ENCODE peak calls at places on chromosomes 1 and 21, in four cellular contexts. C, R, B and Z are unnamed samples.

GRCh38 chr1:67716800-67717199 is 31.8 kb downstream of the GADD45A start:
- DNase-seq in C (peak), R (peak), B (no peak), Z (peak)

GRCh38 chr1:14600405-14601150 is 2.1 kb downstream of the KAZN start:
- DNase-seq in C (no peak), R (no peak), B (no peak), Z (no peak)

GRCh38 chr1:113519561-113519960 is 129.2 kb downstream of the MAGI3 start:
- DNase-seq in C (peak), R (peak), B (no peak), Z (no peak)

GRCh38 chr1:119045091-119045746 is 57.1 kb upstream of the TBX15 start:
- DNase-seq in C (no peak), R (no peak), B (no peak), Z (no peak)

GRCh38 chr1:84103197-84103992 is 40.7 kb upstream of the PRKACB start:
- DNase-seq in C (peak), R (peak), B (no peak), Z (peak)

GRCh38 chr1:166457700-166458099 is 290.9 kb upstream of the FAM78B start:
- DNase-seq in C (no peak), R (no peak), B (no peak), Z (no peak)

GRCh38 chr1:107142370-107142668 is 1.5 kb downstream of the NTNG1 start:
- DNase-seq in C (no peak), R (no peak), B (no peak), Z (no peak)

GRCh38 chr21:45539796-45540600 is 2.2 kb downstream of the SLC19A1 start:
- DNase-seq in C (no peak), R (no peak), B (no peak), Z (no peak)

GRCh38 chr21:44614161-44614631 is 2.3 kb downstream of the KRTAP10-8 start:
- DNase-seq in C (no peak), R (no peak), B (no peak), Z (no peak)

GRCh38 chr1:20661235-20662109 is at the start of gene DDOST:
- DNase-seq in C (peak), R (peak), B (peak), Z (peak)

GRCh38 chr1:109161836-109162606 is 48.1 kb downstream of the ELAPOR1 start:
- DNase-seq in C (peak), R (peak), B (peak), Z (peak)

GRCh38 chr1:219792337-219793021 is 135.9 kb downstream of the SLC30A10 start:
- DNase-seq in C (peak), R (peak), B (no peak), Z (peak)

GRCh38 chr1:242057745-242058115 is 58.8 kb upstream of the MAP1LC3C start:
- DNase-seq in C (no peak), R (no peak), B (no peak), Z (no peak)

GRCh38 chr21:43318841-43319781 is 107.8 kb downstream of the SIK1 start:
- DNase-seq in C (peak), R (peak), B (no peak), Z (peak)

GRCh38 chr1:119929643-119930310 is 33.5 kb upstream of the ADAM30 start:
- DNase-seq in C (no peak), R (no peak), B (no peak), Z (no peak)

GRCh38 chr1:64440423-64440822 is 29.5 kb upstream of the CACHD1 start:
- DNase-seq in C (no peak), R (no peak), B (no peak), Z (no peak)

GRCh38 chr1:41239988-41240610 is 2.0 kb downstream of the SCMH1 start:
- DNase-seq in C (peak), R (peak), B (no peak), Z (peak)

GRCh38 chr1:68442822-68443556 is 6.8 kb downstream of the RPE65 start:
- DNase-seq in C (peak), R (peak), B (no peak), Z (peak)

GRCh38 chr1:155227261-155228095 is 19.0 kb downstream of the MTX1 start:
- DNase-seq in C (peak), R (peak), B (peak), Z (peak)
- H3K4me3 ChIP-seq in C (peak), R (peak), B (peak), Z (peak)

DNA sequence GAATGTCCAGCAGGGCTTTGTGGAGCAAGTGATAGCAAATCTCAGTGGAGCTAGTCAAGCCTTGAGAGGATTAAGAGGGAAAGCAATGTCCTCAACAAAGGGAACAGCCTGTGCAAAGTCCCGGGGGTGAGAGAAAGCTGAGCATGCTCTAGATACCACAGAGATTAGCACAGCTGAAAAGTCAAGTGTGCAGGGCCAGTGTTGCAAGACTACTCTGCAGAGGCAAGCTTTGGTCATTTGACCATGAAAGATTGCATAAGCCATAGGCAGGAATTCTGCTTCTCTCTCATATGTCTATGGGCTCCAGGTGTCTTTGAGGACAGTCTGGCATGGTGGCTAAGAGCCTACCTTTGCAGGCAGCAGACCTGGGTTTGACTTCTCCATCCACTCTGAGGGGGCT is 181.0 kb upstream of the JUN start:
- DNase-seq in C (peak), R (peak), B (no peak), Z (peak)
- H3K4me3 ChIP-seq in C (no peak), R (no peak), B (no peak), Z (no peak)

DNA sequence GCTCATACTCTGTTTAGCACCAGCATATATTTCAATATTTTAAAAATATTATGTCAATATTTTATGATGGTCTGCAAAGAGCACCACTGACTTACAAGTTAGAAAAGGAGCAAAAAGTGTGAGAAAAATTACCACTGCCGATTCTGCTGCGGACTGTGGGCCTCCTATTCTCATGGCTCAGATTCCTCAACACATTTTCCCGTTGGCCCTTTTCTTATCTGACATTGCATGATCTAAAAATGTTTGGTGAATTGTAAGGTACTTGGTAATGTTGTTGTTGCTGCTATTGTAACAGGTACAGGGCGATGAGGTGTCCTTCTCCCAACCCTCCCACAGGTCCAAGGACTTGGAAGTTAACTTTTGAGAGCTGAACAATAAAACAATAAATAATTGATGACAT is 737 bp downstream of the C1orf162 start:
- DNase-seq in C (no peak), R (no peak), B (no peak), Z (no peak)
- H3K4me3 ChIP-seq in C (no peak), R (no peak), B (peak), Z (no peak)

GRCh38 chr21:36704958-36705678 is 6.2 kb downstream of the SIM2 start:
- DNase-seq in C (no peak), R (no peak), B (no peak), Z (no peak)
- H3K4me3 ChIP-seq in C (no peak), R (no peak), B (no peak), Z (no peak)

GRCh38 chr1:112431038-112431437 is 35.0 kb downstream of the CTTNBP2NL start:
- DNase-seq in C (no peak), R (no peak), B (no peak), Z (no peak)

GRCh38 chr1:112435448-112435847 is 39.4 kb downstream of the CTTNBP2NL start:
- DNase-seq in C (no peak), R (no peak), B (no peak), Z (no peak)

DNA sequence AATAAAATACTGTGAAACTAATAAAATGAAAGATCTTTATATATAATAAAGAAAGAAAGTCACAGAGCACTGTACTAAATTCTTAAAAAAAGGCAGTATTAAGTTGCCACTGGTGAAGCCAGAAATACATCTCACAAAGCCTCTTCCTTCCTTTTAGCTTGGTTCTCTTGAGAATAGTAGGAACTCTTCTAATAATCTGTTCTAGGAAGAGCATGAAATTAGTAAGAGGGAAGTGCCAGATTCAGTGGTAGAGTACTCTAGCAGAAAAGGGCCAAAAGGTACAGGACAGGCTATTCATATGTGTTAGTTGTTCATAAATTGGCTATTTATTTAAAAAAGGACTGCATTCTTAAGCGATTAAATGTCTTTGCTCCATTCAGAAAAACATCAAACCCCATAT is 33.7 kb downstream of the CTTNBP2NL start:
- DNase-seq in C (no peak), R (no peak), B (no peak), Z (no peak)
- H3K4me3 ChIP-seq in C (no peak), R (no peak), B (no peak), Z (no peak)

DNA sequence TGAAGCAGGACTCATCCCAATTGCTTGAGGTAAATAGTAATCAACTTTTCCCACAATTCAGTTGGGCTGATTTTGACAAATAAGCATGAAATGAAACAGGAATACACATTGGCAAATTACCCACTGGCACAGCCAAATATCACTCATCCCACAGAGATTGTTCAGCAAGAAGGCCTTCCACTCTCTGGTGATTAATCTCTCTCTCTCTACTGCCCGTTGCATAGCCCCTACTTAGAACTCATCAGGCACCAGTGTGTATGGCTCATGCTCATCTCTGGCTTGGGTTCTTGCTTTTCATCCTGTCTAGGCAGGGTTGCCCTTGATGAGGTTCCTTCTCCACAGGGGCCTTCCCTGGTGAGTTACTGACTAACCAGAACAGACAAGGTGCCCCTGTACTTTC is 1.1 kb downstream of the BSDC1 start:
- DNase-seq in C (peak), R (peak), B (no peak), Z (no peak)
- H3K4me3 ChIP-seq in C (peak), R (peak), B (peak), Z (peak)